ENCODE peak calls at places on chromosomes 5 and 9, in seven cellular contexts. One of them, this sample, is unnamed.

GRCh38 chr9:81621785-81622243 is 67.5 kb downstream of the TLE1 start:
- DNase-seq in CD8-positive, alpha-beta T cell: no peak
- DNase-seq in endothelial cell: no peak
- DNase-seq in tibial nerve: no peak
- DNase-seq in brain microvascular endothelial cell: no peak
- DNase-seq in GM12865: no peak
- DNase-seq in cardiac muscle cell: no peak
- DNase-seq in this sample: no peak

GRCh38 chr9:88258012-88258411 is 119.7 kb upstream of the SPATA31C2 start:
- DNase-seq in brain microvascular endothelial cell: peak; percentile 54
- DNase-seq in CD8-positive, alpha-beta T cell: no peak
- DNase-seq in endothelial cell: peak; percentile 53
- DNase-seq in cardiac muscle cell: peak; percentile 79
- DNase-seq in tibial nerve: peak; percentile 51
- DNase-seq in GM12865: no peak
- DNase-seq in this sample: no peak

GRCh38 chr5:73958037-73958436 is 332.0 kb downstream of the ARHGEF28 start:
- DNase-seq in brain microvascular endothelial cell: no peak
- DNase-seq in tibial nerve: no peak
- DNase-seq in cardiac muscle cell: no peak
- DNase-seq in GM12865: no peak
- DNase-seq in endothelial cell: no peak
- DNase-seq in CD8-positive, alpha-beta T cell: no peak
- DNase-seq in this sample: no peak

GRCh38 chr9:23551171-23551795 is 274.8 kb downstream of the ELAVL2 start:
- DNase-seq in brain microvascular endothelial cell: no peak
- DNase-seq in cardiac muscle cell: no peak
- DNase-seq in endothelial cell: no peak
- DNase-seq in tibial nerve: no peak
- DNase-seq in GM12865: no peak
- DNase-seq in CD8-positive, alpha-beta T cell: no peak
- DNase-seq in this sample: no peak

GRCh38 chr5:56255521-56255920 is 22.4 kb upstream of the ANKRD55 start:
- DNase-seq in tibial nerve: no peak
- DNase-seq in brain microvascular endothelial cell: no peak
- DNase-seq in endothelial cell: no peak
- DNase-seq in GM12865: no peak
- DNase-seq in cardiac muscle cell: no peak
- DNase-seq in CD8-positive, alpha-beta T cell: no peak
- DNase-seq in this sample: no peak

GRCh38 chr9:96688215-96688614 is 33.1 kb upstream of the PRXL2C start:
- DNase-seq in cardiac muscle cell: no peak
- DNase-seq in endothelial cell: no peak
- DNase-seq in tibial nerve: no peak
- DNase-seq in GM12865: no peak
- DNase-seq in brain microvascular endothelial cell: no peak
- DNase-seq in CD8-positive, alpha-beta T cell: no peak
- DNase-seq in this sample: no peak

GRCh38 chr9:127388856-127389238 is 8.1 kb upstream of the SLC2A8 start:
- DNase-seq in CD8-positive, alpha-beta T cell: no peak
- DNase-seq in GM12865: peak; percentile 26
- DNase-seq in tibial nerve: no peak
- DNase-seq in brain microvascular endothelial cell: no peak
- DNase-seq in cardiac muscle cell: no peak
- DNase-seq in endothelial cell: no peak
- DNase-seq in this sample: no peak

GRCh38 chr9:133782157-133783130 is 44.3 kb upstream of the SARDH start:
- DNase-seq in brain microvascular endothelial cell: peak; percentile 56
- DNase-seq in GM12865: peak; percentile 82
- DNase-seq in endothelial cell: peak; percentile 83
- DNase-seq in tibial nerve: peak; percentile 76
- DNase-seq in CD8-positive, alpha-beta T cell: peak; percentile 52
- DNase-seq in cardiac muscle cell: peak; percentile 78
- DNase-seq in this sample: peak; percentile 60

GRCh38 chr5:101977729-101978345 is 318.2 kb downstream of the SLCO4C1 start:
- DNase-seq in endothelial cell: peak; percentile 11
- DNase-seq in GM12865: peak; percentile 55
- DNase-seq in tibial nerve: no peak
- DNase-seq in cardiac muscle cell: peak; percentile 57
- DNase-seq in brain microvascular endothelial cell: peak; percentile 24
- DNase-seq in CD8-positive, alpha-beta T cell: no peak
- DNase-seq in this sample: no peak

GRCh38 chr5:93581738-93582414 is 857 bp upstream of the NR2F1-AS1 start:
- DNase-seq in tibial nerve: no peak
- DNase-seq in CD8-positive, alpha-beta T cell: no peak
- DNase-seq in cardiac muscle cell: peak; percentile 85
- DNase-seq in brain microvascular endothelial cell: peak; percentile 77
- DNase-seq in endothelial cell: no peak
- DNase-seq in GM12865: no peak
- DNase-seq in this sample: no peak

GRCh38 chr9:101848485-101848919 is 110.1 kb upstream of the GRIN3A start:
- DNase-seq in GM12865: peak; percentile 11
- DNase-seq in endothelial cell: no peak
- DNase-seq in tibial nerve: peak; percentile 7
- DNase-seq in brain microvascular endothelial cell: peak; percentile 21
- DNase-seq in cardiac muscle cell: no peak
- DNase-seq in CD8-positive, alpha-beta T cell: no peak
- DNase-seq in this sample: no peak

GRCh38 chr5:148482697-148483462 is 99.1 kb downstream of the FBXO38 start:
- DNase-seq in endothelial cell: peak; percentile 78
- DNase-seq in cardiac muscle cell: peak; percentile 74
- DNase-seq in GM12865: peak; percentile 66
- DNase-seq in CD8-positive, alpha-beta T cell: peak; percentile 41
- DNase-seq in brain microvascular endothelial cell: peak; percentile 25
- DNase-seq in tibial nerve: peak; percentile 14
- DNase-seq in this sample: no peak

GRCh38 chr9:97851450-97851883 is 1.6 kb upstream of the FOXE1 start:
- DNase-seq in brain microvascular endothelial cell: no peak
- DNase-seq in cardiac muscle cell: no peak
- DNase-seq in GM12865: no peak
- DNase-seq in CD8-positive, alpha-beta T cell: no peak
- DNase-seq in tibial nerve: no peak
- DNase-seq in endothelial cell: no peak
- DNase-seq in this sample: no peak

GRCh38 chr9:93675336-93676150 is 99.2 kb downstream of the PHF2 start:
- DNase-seq in brain microvascular endothelial cell: no peak
- DNase-seq in endothelial cell: peak; percentile 2
- DNase-seq in tibial nerve: no peak
- DNase-seq in GM12865: no peak
- DNase-seq in CD8-positive, alpha-beta T cell: no peak
- DNase-seq in cardiac muscle cell: no peak
- DNase-seq in this sample: peak; percentile 14

GRCh38 chr9:130315446-130316226 is 50.1 kb downstream of the HMCN2 start:
- DNase-seq in tibial nerve: no peak
- DNase-seq in CD8-positive, alpha-beta T cell: no peak
- DNase-seq in GM12865: peak; percentile 18
- DNase-seq in brain microvascular endothelial cell: no peak
- DNase-seq in cardiac muscle cell: no peak
- DNase-seq in endothelial cell: no peak
- DNase-seq in this sample: no peak

GRCh38 chr9:124969401-124969800 is 28.5 kb upstream of the GOLGA1 start:
- DNase-seq in endothelial cell: no peak
- DNase-seq in cardiac muscle cell: no peak
- DNase-seq in CD8-positive, alpha-beta T cell: no peak
- DNase-seq in GM12865: no peak
- DNase-seq in tibial nerve: no peak
- DNase-seq in brain microvascular endothelial cell: no peak
- DNase-seq in this sample: no peak

GRCh38 chr5:113067635-113068344 is 91.2 kb downstream of the DCP2 start:
- DNase-seq in CD8-positive, alpha-beta T cell: no peak
- DNase-seq in endothelial cell: no peak
- DNase-seq in GM12865: no peak
- DNase-seq in cardiac muscle cell: no peak
- DNase-seq in tibial nerve: no peak
- DNase-seq in brain microvascular endothelial cell: no peak
- DNase-seq in this sample: no peak

GRCh38 chr5:143352691-143353090 is 50.8 kb downstream of the NR3C1 start:
- DNase-seq in endothelial cell: no peak
- DNase-seq in cardiac muscle cell: no peak
- DNase-seq in GM12865: peak; percentile 52
- DNase-seq in tibial nerve: no peak
- DNase-seq in CD8-positive, alpha-beta T cell: no peak
- DNase-seq in brain microvascular endothelial cell: no peak
- DNase-seq in this sample: no peak

GRCh38 chr5:134649163-134649916 is 755 bp downstream of the SEC24A start:
- DNase-seq in cardiac muscle cell: no peak
- DNase-seq in brain microvascular endothelial cell: no peak
- DNase-seq in CD8-positive, alpha-beta T cell: peak; percentile 6
- DNase-seq in GM12865: peak; percentile 14
- DNase-seq in endothelial cell: no peak
- DNase-seq in tibial nerve: no peak
- DNase-seq in this sample: no peak

GRCh38 chr5:32712463-32713395 is 1.6 kb downstream of the NPR3 start:
- DNase-seq in cardiac muscle cell: peak; percentile 4
- DNase-seq in CD8-positive, alpha-beta T cell: no peak
- DNase-seq in GM12865: no peak
- DNase-seq in endothelial cell: no peak
- DNase-seq in tibial nerve: no peak
- DNase-seq in brain microvascular endothelial cell: no peak
- DNase-seq in this sample: no peak

GRCh38 chr9:109811876-109812275 is 31.9 kb downstream of the PALM2AKAP2 start:
- DNase-seq in brain microvascular endothelial cell: no peak
- DNase-seq in tibial nerve: no peak
- DNase-seq in cardiac muscle cell: no peak
- DNase-seq in CD8-positive, alpha-beta T cell: no peak
- DNase-seq in GM12865: no peak
- DNase-seq in endothelial cell: no peak
- DNase-seq in this sample: no peak

GRCh38 chr9:120917989-120918630 is 8.5 kb downstream of the TRAF1 start:
- DNase-seq in endothelial cell: no peak
- DNase-seq in CD8-positive, alpha-beta T cell: no peak
- DNase-seq in brain microvascular endothelial cell: no peak
- DNase-seq in cardiac muscle cell: no peak
- DNase-seq in tibial nerve: no peak
- DNase-seq in GM12865: no peak
- DNase-seq in this sample: no peak

GRCh38 chr5:136506131-136506530 is 140.8 kb upstream of the TRPC7 start:
- DNase-seq in brain microvascular endothelial cell: no peak
- DNase-seq in CD8-positive, alpha-beta T cell: no peak
- DNase-seq in GM12865: no peak
- DNase-seq in tibial nerve: no peak
- DNase-seq in endothelial cell: no peak
- DNase-seq in cardiac muscle cell: no peak
- DNase-seq in this sample: no peak
- TF ChIP-seq CTCF in brain microvascular endothelial cell: no peak
- TF ChIP-seq CTCF in CD8-positive, alpha-beta T cell: no peak
- TF ChIP-seq CTCF in GM12865: no peak
- TF ChIP-seq CTCF in tibial nerve: no peak
- TF ChIP-seq CTCF in endothelial cell: no peak
- TF ChIP-seq CTCF in cardiac muscle cell: no peak
- TF ChIP-seq CTCF in this sample: no peak

GRCh38 chr5:61010759-61011460 is 65.9 kb downstream of the NDUFAF2 start:
- DNase-seq in brain microvascular endothelial cell: no peak
- DNase-seq in GM12865: no peak
- DNase-seq in cardiac muscle cell: peak; percentile 33
- DNase-seq in CD8-positive, alpha-beta T cell: no peak
- DNase-seq in endothelial cell: peak; percentile 16
- DNase-seq in tibial nerve: no peak
- DNase-seq in this sample: no peak
- TF ChIP-seq CTCF in brain microvascular endothelial cell: peak; percentile 71
- TF ChIP-seq CTCF in GM12865: no peak
- TF ChIP-seq CTCF in cardiac muscle cell: peak; percentile 38
- TF ChIP-seq CTCF in CD8-positive, alpha-beta T cell: no peak
- TF ChIP-seq CTCF in endothelial cell: peak; percentile 23
- TF ChIP-seq CTCF in tibial nerve: no peak
- TF ChIP-seq CTCF in this sample: no peak

GRCh38 chr5:22699319-22699718 is 153.8 kb downstream of the CDH12 start:
- DNase-seq in brain microvascular endothelial cell: no peak
- DNase-seq in tibial nerve: no peak
- DNase-seq in GM12865: no peak
- DNase-seq in cardiac muscle cell: no peak
- DNase-seq in CD8-positive, alpha-beta T cell: no peak
- DNase-seq in endothelial cell: no peak
- DNase-seq in this sample: no peak
- TF ChIP-seq CTCF in brain microvascular endothelial cell: no peak
- TF ChIP-seq CTCF in tibial nerve: no peak
- TF ChIP-seq CTCF in GM12865: no peak
- TF ChIP-seq CTCF in cardiac muscle cell: no peak
- TF ChIP-seq CTCF in CD8-positive, alpha-beta T cell: no peak
- TF ChIP-seq CTCF in endothelial cell: no peak
- TF ChIP-seq CTCF in this sample: no peak

DNA sequence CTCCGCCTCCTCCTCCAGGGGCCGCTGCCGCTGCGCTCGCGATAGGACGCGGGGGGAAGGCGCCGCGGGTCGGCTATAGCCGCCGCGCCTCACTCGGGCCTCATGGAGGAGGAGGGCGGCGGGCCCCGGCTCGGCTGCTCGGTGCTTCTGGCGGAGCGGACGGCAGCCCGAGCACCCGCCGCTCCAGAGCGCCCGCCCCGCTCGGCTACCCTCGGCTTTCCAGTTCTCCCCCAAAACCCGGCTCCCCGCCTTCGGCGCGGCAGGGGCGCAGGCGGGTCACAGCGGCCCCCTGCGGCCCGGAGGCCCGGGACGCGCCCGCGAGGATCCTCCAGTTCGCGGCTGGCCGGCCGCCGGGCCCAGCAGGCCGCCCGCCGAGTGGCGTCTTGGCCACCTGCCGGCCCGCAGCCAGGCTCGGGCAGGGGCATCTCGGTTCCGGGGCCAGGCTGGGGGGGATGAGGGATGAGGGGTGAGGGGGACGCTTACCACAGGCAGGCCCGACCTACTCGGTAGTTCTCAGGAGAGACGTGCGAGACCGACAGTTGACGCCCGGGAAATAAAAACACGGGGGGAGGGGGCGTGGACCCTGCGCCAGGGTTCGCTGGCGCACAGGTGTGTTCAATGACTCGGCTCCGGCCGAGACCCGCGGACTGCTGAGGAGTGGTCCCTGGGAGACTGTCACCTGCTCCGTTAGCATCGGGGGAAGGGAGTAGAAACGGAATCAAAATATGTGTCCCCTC is at the start of gene PAIP1:
- DNase-seq in cardiac muscle cell: peak; percentile 93
- DNase-seq in CD8-positive, alpha-beta T cell: peak; percentile 70
- DNase-seq in tibial nerve: peak; percentile 57
- DNase-seq in GM12865: peak; percentile 95
- DNase-seq in brain microvascular endothelial cell: peak; percentile 74
- DNase-seq in endothelial cell: peak; percentile 86
- DNase-seq in this sample: peak; percentile 90
- TF ChIP-seq CTCF in cardiac muscle cell: peak; percentile 52
- TF ChIP-seq CTCF in CD8-positive, alpha-beta T cell: peak; percentile 77
- TF ChIP-seq CTCF in tibial nerve: peak; percentile 62
- TF ChIP-seq CTCF in GM12865: peak; percentile 63
- TF ChIP-seq CTCF in brain microvascular endothelial cell: no peak
- TF ChIP-seq CTCF in endothelial cell: no peak
- TF ChIP-seq CTCF in this sample: peak; percentile 41

This sample was measured in activated B cell treated with CpG ODN at 0.5 μM for 24 hours.